ENCODE peak calls at places on chromosomes 4 and X, in four cellular contexts. N is upper lobe of right lung, X is right atrium auricular region, M is thyroid gland. R is an unnamed sample.

GRCh38 chr4:81592698-81593097 is 121.0 kb upstream of the RASGEF1B start:
- DNase-seq in M (no peak), N (no peak), X (no peak), R (no peak)

GRCh38 chr4:56465599-56466295 is 1.7 kb upstream of the SRP72 start:
- DNase-seq in M (no peak), N (no peak), X (no peak), R (no peak)

GRCh38 chrX:18871161-18871880 is 112.6 kb downstream of the PHKA2 start:
- DNase-seq in N (no peak), X (no peak), M (peak), R (peak)

GRCh38 chr4:7158081-7158750 is 34.1 kb upstream of the SORCS2 start:
- DNase-seq in N (peak), X (no peak), M (no peak), R (no peak)

GRCh38 chr4:48596336-48596735 is 106.3 kb downstream of the ZAR1 start:
- DNase-seq in N (no peak), X (no peak), M (no peak), R (no peak)

GRCh38 chrX:119374736-119375135 is 24.4 kb upstream of the SLC25A43 start:
- DNase-seq in M (no peak), N (no peak), X (no peak), R (no peak)

GRCh38 chr4:156638332-156638731 is 333.3 kb downstream of the PDGFC start:
- DNase-seq in X (no peak), N (no peak), M (no peak), R (no peak)

GRCh38 chr4:174865418-174865985 is 36.5 kb upstream of the GLRA3 start:
- DNase-seq in X (no peak), M (no peak), N (no peak), R (no peak)

GRCh38 chrX:105999294-105999693 is 39.2 kb downstream of the SERPINA7 start:
- DNase-seq in N (no peak), X (no peak), M (no peak), R (no peak)

GRCh38 chrX:54248309-54248708 is 65.3 kb upstream of the FAM120C start:
- DNase-seq in X (no peak), N (no peak), M (no peak), R (no peak)

GRCh38 chr4:187602339-187603092 is 393.1 kb upstream of the ZFP42 start:
- DNase-seq in X (no peak), N (no peak), M (no peak), R (no peak)

GRCh38 chr4:16508968-16509367 is 282.7 kb upstream of the TAPT1 start:
- DNase-seq in M (no peak), N (no peak), X (no peak), R (no peak)

GRCh38 chr4:41814565-41814964 is 66.0 kb upstream of the PHOX2B start:
- DNase-seq in X (no peak), M (peak), N (no peak), R (peak)

GRCh38 chrX:638482-639131 is 8.0 kb downstream of the SHOX start:
- DNase-seq in M (no peak), N (no peak), X (no peak), R (no peak)

GRCh38 chr4:131091896-131092295 is 1995.9 kb downstream of the C4orf33 start:
- DNase-seq in X (no peak), M (no peak), N (no peak), R (no peak)

GRCh38 chrX:17692709-17693346 is 44.5 kb upstream of the SCML1 start:
- DNase-seq in N (no peak), X (no peak), M (no peak), R (no peak)

GRCh38 chr4:124745988-124746801 is 33.7 kb upstream of the ANKRD50 start:
- DNase-seq in X (no peak), M (no peak), N (no peak), R (peak)

GRCh38 chrX:107674480-107675364 is 46.4 kb downstream of the PRPS1 start:
- DNase-seq in X (peak), M (peak), N (peak), R (peak)

GRCh38 chr4:156805696-156806095 is 165.9 kb downstream of the PDGFC start:
- DNase-seq in X (no peak), N (no peak), M (no peak), R (no peak)

GRCh38 chr4:156237192-156237591 is 283.5 kb upstream of the CTSO start:
- DNase-seq in X (no peak), N (no peak), M (no peak), R (no peak)

GRCh38 chr4:134807231-134807745 is 605.7 kb upstream of the PABPC4L start:
- DNase-seq in M (peak), N (no peak), X (no peak), R (no peak)

GRCh38 chr4:73867783-73868182 is 1.4 kb upstream of the CXCL1 start:
- DNase-seq in X (no peak), N (no peak), M (no peak), R (no peak)

GRCh38 chrX:65582450-65583082 is 48.0 kb upstream of the LAS1L start:
- DNase-seq in N (no peak), X (no peak), M (no peak), R (no peak)

GRCh38 chr4:7817877-7818675 is 121.6 kb downstream of the AFAP1 start:
- DNase-seq in M (peak), X (no peak), N (peak), R (peak)

GRCh38 chr4:106208481-106209460 is 107.2 kb downstream of the TBCK start:
- DNase-seq in X (no peak), M (no peak), N (peak), R (no peak)

GRCh38 chr4:71382569-71383560 is 44.0 kb downstream of the SLC4A4 start:
- DNase-seq in X (no peak), N (no peak), M (no peak), R (no peak)
- H3K27ac ChIP-seq in X (no peak), N (no peak), M (no peak), R (no peak)

GRCh38 chrX:116238866-116239265 is 68.3 kb downstream of the AGTR2 start:
- DNase-seq in M (no peak), N (no peak), X (no peak), R (no peak)

GRCh38 chrX:116243039-116243438 is 72.5 kb downstream of the AGTR2 start:
- DNase-seq in X (no peak), M (no peak), N (no peak), R (no peak)

GRCh38 chrX:116240446-116240845 is 69.9 kb downstream of the AGTR2 start:
- DNase-seq in N (no peak), X (no peak), M (no peak), R (no peak)

GRCh38 chrX:116239944-116240391 is 69.4 kb downstream of the AGTR2 start:
- DNase-seq in X (no peak), M (no peak), N (no peak), R (no peak)

GRCh38 chrX:116241001-116241400 is 70.5 kb downstream of the AGTR2 start:
- DNase-seq in N (no peak), M (no peak), X (no peak), R (no peak)
- H3K27ac ChIP-seq in N (no peak), M (no peak), X (no peak), R (no peak)

DNA sequence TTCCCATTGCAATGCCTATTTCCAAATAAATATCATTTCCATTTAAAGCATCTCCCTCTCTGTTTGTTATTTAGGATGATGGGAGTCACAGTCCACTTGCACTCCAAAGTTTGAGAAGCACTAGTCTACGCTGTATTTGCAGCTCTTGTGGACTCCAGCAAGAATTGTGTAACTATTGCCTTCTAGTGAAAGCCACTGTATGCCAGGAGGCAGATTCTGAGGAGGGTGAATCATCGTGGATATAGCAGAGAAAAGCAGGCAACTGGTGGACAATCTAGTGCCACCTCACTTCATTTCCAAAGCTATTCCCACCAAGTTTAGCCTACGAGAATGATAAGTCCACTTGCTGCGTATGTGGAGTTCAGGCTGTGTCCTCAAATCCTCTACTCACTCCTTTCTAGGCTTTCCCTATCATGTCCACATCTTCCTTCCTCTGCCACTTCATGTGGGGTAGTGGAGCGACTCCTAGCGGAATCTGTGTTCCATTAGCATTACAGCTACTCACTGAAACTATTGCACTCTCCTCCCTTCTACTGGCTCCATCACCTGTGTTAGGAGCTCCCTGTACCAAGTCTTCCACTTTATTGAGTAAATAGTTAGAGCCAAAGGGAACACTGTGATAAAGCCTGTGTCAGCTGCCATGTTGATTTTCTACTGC is 501.8 kb upstream of the GALNT7 start:
- DNase-seq in M (no peak), X (no peak), N (no peak), R (no peak)
- H3K27ac ChIP-seq in M (no peak), X (no peak), N (no peak), R (no peak)

DNA sequence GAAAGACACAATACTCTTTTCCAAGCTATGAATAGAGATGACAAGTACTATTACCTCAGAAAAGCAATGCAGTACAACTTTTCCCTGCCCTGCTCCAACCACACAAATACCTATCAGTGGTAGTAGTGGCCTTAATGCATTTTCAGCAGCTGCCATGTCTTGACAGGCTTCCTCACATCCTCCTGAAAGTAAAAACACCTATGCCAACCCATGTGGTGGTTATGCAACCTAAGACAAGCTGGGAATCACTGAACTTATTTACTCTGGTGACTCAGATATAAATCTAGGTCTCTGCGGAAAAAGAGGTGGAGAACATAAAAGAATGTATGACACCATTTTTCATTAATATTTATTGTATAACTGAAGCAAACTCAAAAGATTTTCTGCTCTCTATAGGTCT is 14.5 kb downstream of the WDFY3 start:
- DNase-seq in M (no peak), N (no peak), X (no peak), R (no peak)
- H3K27ac ChIP-seq in M (no peak), N (no peak), X (no peak), R (no peak)

DNA sequence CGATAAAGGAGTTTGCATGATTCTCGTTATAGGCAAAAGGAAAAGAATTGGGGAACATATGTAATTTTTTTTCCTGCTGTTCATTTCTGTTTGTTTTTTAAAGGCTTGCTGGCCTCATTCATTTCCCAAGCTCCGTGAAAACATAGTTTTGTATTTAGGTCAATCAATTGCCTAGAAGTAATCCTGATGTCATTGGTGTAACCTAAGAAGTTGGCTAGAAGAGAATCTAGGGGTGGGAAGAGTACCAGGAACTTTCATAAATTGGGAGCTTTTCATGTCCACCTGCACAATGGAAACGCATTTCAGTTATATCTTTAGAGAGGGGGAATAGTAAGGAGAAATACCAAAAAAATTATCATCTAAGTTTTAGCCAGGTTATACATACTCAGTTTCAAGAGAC is 3.8 kb downstream of the RAPGEF2 start:
- DNase-seq in M (no peak), X (no peak), N (no peak), R (no peak)
- H3K27ac ChIP-seq in M (no peak), X (no peak), N (no peak), R (no peak)

DNA sequence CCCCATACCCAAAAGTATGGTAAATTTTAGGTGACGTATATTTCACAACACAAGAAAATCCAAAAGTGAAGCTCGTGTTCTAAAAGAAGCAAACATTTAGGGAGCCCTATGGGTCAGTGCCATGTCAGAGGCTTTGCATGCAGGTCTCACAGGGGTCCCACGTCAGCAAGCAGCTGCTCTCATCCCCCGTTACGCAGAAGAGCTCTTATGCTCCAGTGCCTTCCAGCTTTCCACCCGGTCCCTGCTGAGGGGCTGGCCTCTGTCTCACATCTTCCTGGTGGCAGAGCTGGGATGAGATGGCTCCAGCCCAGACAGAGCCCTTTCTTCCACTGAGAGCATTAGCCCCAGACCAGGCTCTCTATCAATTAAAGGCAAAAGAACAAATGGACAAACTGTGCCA is 82.0 kb downstream of the IRF2 start:
- DNase-seq in X (no peak), N (no peak), M (no peak), R (no peak)
- H3K27ac ChIP-seq in X (peak), N (peak), M (no peak), R (no peak)

DNA sequence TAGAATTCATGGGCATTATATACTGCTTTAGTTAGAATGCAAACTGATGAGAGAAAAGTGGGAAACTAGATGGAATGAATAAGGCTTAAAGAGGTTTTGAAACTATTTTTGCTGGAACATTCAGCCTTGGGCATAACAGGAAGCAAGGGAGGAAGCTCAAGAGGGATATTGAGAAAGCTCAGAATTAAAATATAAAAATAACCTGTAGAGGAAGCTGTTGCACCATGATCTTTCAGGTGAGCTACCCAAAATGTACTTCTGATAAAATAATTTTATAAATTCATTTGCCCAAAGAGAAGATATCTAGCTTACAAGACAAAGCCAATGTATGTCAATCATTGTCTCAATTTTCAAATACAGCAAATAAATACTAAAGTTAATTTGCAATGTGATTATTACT is 11.3 kb downstream of the GC start:
- DNase-seq in M (no peak), X (no peak), N (no peak), R (no peak)
- H3K27ac ChIP-seq in M (no peak), X (no peak), N (no peak), R (no peak)

DNA sequence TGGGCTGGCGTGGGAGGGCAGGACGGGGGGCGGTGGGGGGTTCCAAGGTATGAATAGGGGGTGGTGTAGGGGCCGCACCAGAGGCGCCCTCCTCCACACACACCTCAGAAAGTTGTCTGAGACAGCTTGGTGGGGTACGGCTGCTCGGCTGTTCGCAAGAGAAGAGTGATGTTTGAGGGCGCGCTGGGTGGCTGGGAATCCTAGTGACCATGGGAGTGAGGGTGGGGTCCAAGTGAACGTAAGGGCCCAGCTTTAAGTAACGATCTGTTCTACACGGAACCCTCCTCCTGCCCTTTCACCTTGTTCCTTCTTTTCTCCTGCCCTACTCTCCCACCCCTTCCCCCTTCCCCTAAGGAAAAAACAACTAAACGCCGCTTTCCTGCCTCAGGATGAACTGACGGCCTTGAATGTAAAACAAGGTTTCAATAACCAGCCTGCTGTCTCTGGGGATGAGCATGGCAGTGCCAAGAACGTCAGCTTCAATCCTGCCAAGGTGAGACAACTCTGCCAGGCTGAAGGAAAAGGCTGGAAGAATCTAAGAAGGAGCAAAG is 664 bp downstream of the MED12 start:
- DNase-seq in X (no peak), M (no peak), N (no peak), R (no peak)
- H3K27ac ChIP-seq in X (peak), M (no peak), N (peak), R (peak)